ENCODE peak calls at places on chromosomes 5 and 9, in six cellular contexts. R is A549, X is GM12878, M is HepG2, B is K562, U is endothelial cell of umbilical vein. L is an unnamed sample.

GRCh38 chr5:5014836-5015235 is 125.3 kb upstream of the ADAMTS16 start:
- DNase-seq in R (no peak), M (no peak), U (no peak), B (no peak), X (no peak), L (no peak)

GRCh38 chr9:8835291-8835690 is 1035.7 kb upstream of the DMAC1 start:
- DNase-seq in R (no peak), U (no peak), M (no peak), B (no peak), X (no peak), L (no peak)

GRCh38 chr5:128506643-128507042 is 31.4 kb downstream of the FBN2 start:
- DNase-seq in X (no peak), M (no peak), U (no peak), R (no peak), B (no peak), L (no peak)

GRCh38 chr5:139964266-139964993 is 78.7 kb downstream of the NRG2 start:
- DNase-seq in M (no peak), R (no peak), X (peak), U (no peak), B (no peak), L (no peak)

GRCh38 chr5:114018178-114018577 is 343.7 kb upstream of the KCNN2 start:
- DNase-seq in B (no peak), M (peak), U (no peak), X (no peak), R (no peak), L (no peak)

GRCh38 chr9:130665431-130666392 is 1.3 kb downstream of the PRDM12 start:
- DNase-seq in M (no peak), B (peak), R (no peak), X (no peak), U (no peak), L (no peak)

GRCh38 chr9:78035369-78035993 is 3.9 kb upstream of the GNAQ start:
- DNase-seq in X (peak), B (peak), M (peak), U (peak), R (peak), L (peak)

GRCh38 chr9:126341461-126341860 is 14.8 kb downstream of the MVB12B start:
- DNase-seq in X (no peak), B (no peak), U (no peak), M (no peak), R (no peak), L (no peak)

GRCh38 chr5:160726721-160727120 is 125.3 kb downstream of the ATP10B start:
- DNase-seq in B (no peak), X (no peak), M (no peak), R (no peak), U (no peak), L (no peak)

GRCh38 chr5:93428868-93429267 is 152.2 kb downstream of the NR2F1-AS1 start:
- DNase-seq in X (no peak), M (no peak), U (peak), B (no peak), R (peak), L (no peak)

GRCh38 chr5:1066676-1067075 is 45.2 kb downstream of the SLC12A7 start:
- DNase-seq in R (no peak), U (no peak), B (no peak), M (no peak), X (no peak), L (no peak)

DNA sequence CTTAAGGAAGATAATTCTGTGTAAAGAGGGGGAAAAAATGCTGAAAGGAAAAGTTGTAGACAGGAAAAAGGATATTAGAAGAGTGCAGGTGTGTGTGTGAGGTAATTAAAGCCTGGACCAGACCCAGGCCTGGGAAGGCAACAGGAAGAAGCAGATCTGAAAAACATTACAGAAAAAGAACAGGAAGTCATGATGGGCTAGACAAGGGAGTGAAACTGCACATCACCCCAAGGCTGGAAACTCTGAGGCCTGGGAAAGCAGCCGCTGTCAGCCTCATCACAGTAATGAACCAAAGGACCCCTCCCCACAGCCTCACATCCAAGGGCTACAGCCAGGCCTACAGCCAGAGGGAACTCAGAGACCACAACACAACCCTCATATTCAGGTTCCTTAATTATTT is 258.4 kb downstream of the CWC27 start:
- DNase-seq in R (no peak), X (no peak), M (no peak), B (no peak), U (no peak), L (no peak)
- TF ChIP-seq MYC in R (no peak), X (no peak), M (no peak), B (no peak), U (no peak), L (no peak)

GRCh38 chr5:109852371-109853160 is 162.8 kb downstream of the MAN2A1 start:
- DNase-seq in U (no peak), M (no peak), B (no peak), R (no peak), X (no peak), L (no peak)

GRCh38 chr5:109853362-109853761 is 163.6 kb downstream of the MAN2A1 start:
- DNase-seq in X (no peak), M (no peak), U (no peak), B (no peak), R (no peak), L (no peak)

GRCh38 chr5:109857405-109858031 is 167.8 kb downstream of the MAN2A1 start:
- DNase-seq in U (no peak), M (no peak), R (no peak), X (no peak), B (no peak), L (no peak)

GRCh38 chr5:109859537-109859936 is 169.8 kb downstream of the MAN2A1 start:
- DNase-seq in X (no peak), M (no peak), U (no peak), R (no peak), B (no peak), L (no peak)

DNA sequence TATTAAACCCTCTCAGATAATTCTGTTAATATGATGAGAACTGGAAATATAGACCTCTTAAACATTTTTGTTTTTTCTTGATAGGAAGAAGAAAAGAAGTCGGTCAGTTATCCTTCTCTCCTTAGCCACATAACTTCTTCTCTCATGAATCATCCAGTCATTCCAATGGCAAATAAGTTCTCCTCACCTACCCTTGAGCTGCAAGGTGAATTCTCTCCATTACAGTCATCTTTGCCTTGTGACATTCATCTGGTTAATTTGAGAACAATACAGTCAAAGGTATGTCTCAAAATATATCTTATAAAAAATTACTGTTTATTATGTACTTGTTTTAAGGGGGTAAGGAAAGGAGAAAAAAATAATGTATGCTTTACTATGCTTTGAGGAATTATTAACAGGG is 165.3 kb downstream of the MAN2A1 start:
- DNase-seq in R (no peak), M (no peak), U (no peak), B (no peak), X (no peak), L (no peak)
- TF ChIP-seq MAX in R (no peak), M (no peak), U (no peak), B (no peak), X (no peak), L (no peak)

DNA sequence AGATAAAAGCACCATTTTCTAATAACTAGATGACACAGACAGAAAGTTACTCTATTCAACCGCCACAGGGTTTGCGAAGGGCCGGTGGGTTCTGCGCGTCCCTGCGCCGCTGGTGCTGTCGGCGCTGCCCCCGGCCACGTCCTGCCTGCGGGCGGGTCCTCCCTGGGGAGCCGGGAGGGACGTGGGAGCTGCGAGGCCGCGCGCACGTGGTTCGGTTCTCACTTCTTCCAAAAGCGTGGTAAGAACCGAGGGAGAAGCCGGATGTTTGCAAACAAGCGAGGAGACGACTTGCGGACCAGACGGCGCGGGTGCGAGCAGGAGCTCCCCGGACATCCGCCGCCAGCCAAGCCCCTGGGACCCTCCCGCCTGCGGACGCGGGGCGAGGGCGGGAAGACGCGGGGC is 12.5 kb downstream of the BTNL9 start:
- DNase-seq in M (no peak), R (peak), U (no peak), B (no peak), X (no peak), L (peak)
- TF ChIP-seq MYC in M (no peak), R (no peak), U (no peak), B (peak), X (no peak), L (no peak)

GRCh38 chr9:134617836-134618162 is 23.8 kb upstream of the COL5A1 start:
- DNase-seq in U (no peak), R (no peak), X (no peak), M (no peak), B (no peak), L (no peak)
- TF ChIP-seq MAX in U (no peak), R (no peak), X (no peak), M (no peak), B (no peak), L (no peak)

GRCh38 chr5:135843571-135844337 is 9.3 kb downstream of the SLC25A48 start:
- DNase-seq in R (no peak), X (no peak), B (no peak), U (no peak), M (no peak), L (no peak)
- TF ChIP-seq MYC in R (no peak), X (no peak), B (no peak), U (no peak), M (no peak), L (no peak)

GRCh38 chr5:107803728-107804127 is 133.0 kb upstream of the EFNA5 start:
- DNase-seq in R (no peak), M (no peak), B (no peak), U (no peak), X (no peak), L (no peak)
- TF ChIP-seq MAX in R (no peak), M (no peak), B (no peak), U (no peak), X (no peak), L (no peak)

GRCh38 chr9:70618784-70619183 is 204.3 kb upstream of the KLF9 start:
- DNase-seq in R (no peak), B (no peak), M (no peak), U (no peak), X (no peak), L (no peak)
- TF ChIP-seq MYC in R (no peak), B (no peak), M (no peak), U (no peak), X (no peak), L (no peak)

GRCh38 chr5:14445581-14446290 is 135.9 kb upstream of the OTULINL start:
- DNase-seq in B (no peak), X (no peak), U (peak), R (no peak), M (no peak), L (peak)
- TF ChIP-seq MAX in B (no peak), X (no peak), U (no peak), R (no peak), M (no peak), L (no peak)

DNA sequence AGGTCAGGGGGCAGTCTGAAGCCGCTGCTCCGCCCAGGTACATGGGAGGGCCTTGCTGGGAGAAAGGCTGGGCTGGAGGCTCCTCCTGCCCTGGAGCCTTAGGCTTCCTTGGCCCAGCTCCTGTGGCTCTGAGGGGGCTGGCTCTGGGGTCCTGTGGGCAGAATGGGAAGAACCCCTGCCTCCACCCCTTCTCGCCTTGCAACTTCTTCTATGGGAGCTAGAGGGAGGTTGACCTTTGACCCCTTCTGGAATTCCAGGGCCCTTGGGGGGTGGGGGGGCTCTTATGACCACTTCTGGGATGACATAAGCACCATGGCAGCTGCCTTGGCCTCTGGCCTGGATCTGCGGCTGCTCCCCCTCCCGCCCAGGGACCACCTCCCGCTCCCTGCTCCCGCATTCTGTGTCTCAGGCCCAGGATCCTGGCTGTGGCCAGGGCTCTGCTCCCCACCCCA is 32.2 kb downstream of the IER5L start:
- DNase-seq in X (no peak), M (peak), B (no peak), U (peak), R (no peak), L (no peak)
- TF ChIP-seq MYC in X (no peak), M (no peak), B (no peak), U (no peak), R (no peak), L (no peak)

L was measured in NB4.